ENCODE peak calls at places on chromosome 19, in eight cellular contexts. One of them, this sample, is unnamed.
A peak's percentile ranks its signal among the peaks of the same experiment; 100 is the strongest.

GRCh38 chr19:11261902-11262839 is at the start of gene DOCK6:
- DNase-seq in stomach: peak; percentile 58
- DNase-seq in cardiac fibroblast: no peak
- DNase-seq in CD4-positive, alpha-beta memory T cell: no peak
- DNase-seq in heart left ventricle: no peak
- DNase-seq in AG04450: no peak
- DNase-seq in fibroblast of pulmonary artery: no peak
- DNase-seq in A673: peak; percentile 48
- DNase-seq in this sample: no peak

GRCh38 chr19:8490873-8491272 is 11.6 kb downstream of the PRAM1 start:
- DNase-seq in stomach: no peak
- DNase-seq in cardiac fibroblast: no peak
- DNase-seq in CD4-positive, alpha-beta memory T cell: no peak
- DNase-seq in heart left ventricle: no peak
- DNase-seq in AG04450: no peak
- DNase-seq in fibroblast of pulmonary artery: no peak
- DNase-seq in A673: no peak
- DNase-seq in this sample: no peak

GRCh38 chr19:53908106-53908932 is 759 bp upstream of the CACNG7 start:
- DNase-seq in stomach: peak; percentile 33
- DNase-seq in cardiac fibroblast: peak; percentile 67
- DNase-seq in CD4-positive, alpha-beta memory T cell: peak; percentile 21
- DNase-seq in heart left ventricle: no peak
- DNase-seq in AG04450: peak; percentile 13
- DNase-seq in fibroblast of pulmonary artery: peak; percentile 71
- DNase-seq in A673: peak; percentile 85
- DNase-seq in this sample: no peak

GRCh38 chr19:44785271-44785670 is 7.6 kb downstream of the CBLC start:
- DNase-seq in stomach: no peak
- DNase-seq in cardiac fibroblast: no peak
- DNase-seq in CD4-positive, alpha-beta memory T cell: no peak
- DNase-seq in heart left ventricle: no peak
- DNase-seq in AG04450: no peak
- DNase-seq in fibroblast of pulmonary artery: no peak
- DNase-seq in A673: no peak
- DNase-seq in this sample: no peak

GRCh38 chr19:13056052-13056660 is 46.5 kb downstream of the LYL1 start:
- DNase-seq in stomach: peak; percentile 52
- DNase-seq in cardiac fibroblast: peak; percentile 83
- DNase-seq in CD4-positive, alpha-beta memory T cell: no peak
- DNase-seq in heart left ventricle: no peak
- DNase-seq in AG04450: no peak
- DNase-seq in fibroblast of pulmonary artery: peak; percentile 78
- DNase-seq in A673: peak; percentile 26
- DNase-seq in this sample: no peak

GRCh38 chr19:50717891-50718254 is 1.7 kb downstream of the SHANK1 start:
- DNase-seq in stomach: no peak
- DNase-seq in cardiac fibroblast: no peak
- DNase-seq in CD4-positive, alpha-beta memory T cell: no peak
- DNase-seq in heart left ventricle: no peak
- DNase-seq in AG04450: no peak
- DNase-seq in fibroblast of pulmonary artery: no peak
- DNase-seq in A673: no peak
- DNase-seq in this sample: no peak

GRCh38 chr19:14449321-14449720 is 16.2 kb downstream of the PKN1 start:
- DNase-seq in stomach: no peak
- DNase-seq in cardiac fibroblast: no peak
- DNase-seq in CD4-positive, alpha-beta memory T cell: no peak
- DNase-seq in heart left ventricle: no peak
- DNase-seq in AG04450: no peak
- DNase-seq in fibroblast of pulmonary artery: no peak
- DNase-seq in A673: no peak
- DNase-seq in this sample: no peak

GRCh38 chr19:21022996-21023395 is 2.5 kb downstream of the ZNF430 start:
- DNase-seq in stomach: no peak
- DNase-seq in cardiac fibroblast: peak; percentile 49
- DNase-seq in CD4-positive, alpha-beta memory T cell: no peak
- DNase-seq in heart left ventricle: no peak
- DNase-seq in AG04450: no peak
- DNase-seq in fibroblast of pulmonary artery: peak; percentile 27
- DNase-seq in A673: peak; percentile 6
- DNase-seq in this sample: no peak

GRCh38 chr19:14035706-14036105 is 4.1 kb downstream of the IL27RA start:
- DNase-seq in stomach: no peak
- DNase-seq in cardiac fibroblast: peak; percentile 24
- DNase-seq in CD4-positive, alpha-beta memory T cell: no peak
- DNase-seq in heart left ventricle: no peak
- DNase-seq in AG04450: no peak
- DNase-seq in fibroblast of pulmonary artery: no peak
- DNase-seq in A673: no peak
- DNase-seq in this sample: no peak

GRCh38 chr19:49331616-49332055 is 3.6 kb upstream of the CD37 start:
- DNase-seq in stomach: peak; percentile 34
- DNase-seq in cardiac fibroblast: peak; percentile 64
- DNase-seq in CD4-positive, alpha-beta memory T cell: peak; percentile 74
- DNase-seq in heart left ventricle: no peak
- DNase-seq in AG04450: no peak
- DNase-seq in fibroblast of pulmonary artery: peak; percentile 60
- DNase-seq in A673: peak; percentile 79
- DNase-seq in this sample: peak; percentile 86

GRCh38 chr19:33503791-33504444 is 17.7 kb downstream of the PEPD start:
- DNase-seq in stomach: no peak
- DNase-seq in cardiac fibroblast: no peak
- DNase-seq in CD4-positive, alpha-beta memory T cell: no peak
- DNase-seq in heart left ventricle: no peak
- DNase-seq in AG04450: no peak
- DNase-seq in fibroblast of pulmonary artery: no peak
- DNase-seq in A673: no peak
- DNase-seq in this sample: no peak

GRCh38 chr19:6718741-6719539 is 1.5 kb downstream of the C3 start:
- DNase-seq in stomach: no peak
- DNase-seq in cardiac fibroblast: peak; percentile 66
- DNase-seq in CD4-positive, alpha-beta memory T cell: peak; percentile 36
- DNase-seq in heart left ventricle: peak; percentile 46
- DNase-seq in AG04450: no peak
- DNase-seq in fibroblast of pulmonary artery: peak; percentile 75
- DNase-seq in A673: peak; percentile 58
- DNase-seq in this sample: peak; percentile 47
- H3K4me3 ChIP-seq in stomach: peak overlapping the region; percentile 4
- H3K4me3 ChIP-seq in cardiac fibroblast: peak overlapping the region; percentile 61
- H3K4me3 ChIP-seq in CD4-positive, alpha-beta memory T cell: no peak overlapping the region
- H3K4me3 ChIP-seq in heart left ventricle: no peak overlapping the region
- H3K4me3 ChIP-seq in AG04450: no peak overlapping the region
- H3K4me3 ChIP-seq in fibroblast of pulmonary artery: peak overlapping the region; percentile 94
- H3K4me3 ChIP-seq in A673: no peak overlapping the region
- H3K4me3 ChIP-seq in this sample: no peak overlapping the region

GRCh38 chr19:55676889-55677505 is 2.0 kb downstream of the EPN1 start:
- DNase-seq in stomach: no peak
- DNase-seq in cardiac fibroblast: no peak
- DNase-seq in CD4-positive, alpha-beta memory T cell: no peak
- DNase-seq in heart left ventricle: no peak
- DNase-seq in AG04450: no peak
- DNase-seq in fibroblast of pulmonary artery: no peak
- DNase-seq in A673: no peak
- DNase-seq in this sample: no peak
- H3K4me3 ChIP-seq in stomach: peak overlapping the region; percentile 22
- H3K4me3 ChIP-seq in cardiac fibroblast: no peak overlapping the region
- H3K4me3 ChIP-seq in CD4-positive, alpha-beta memory T cell: no peak overlapping the region
- H3K4me3 ChIP-seq in heart left ventricle: no peak overlapping the region
- H3K4me3 ChIP-seq in AG04450: peak overlapping the region; percentile 5
- H3K4me3 ChIP-seq in fibroblast of pulmonary artery: peak overlapping the region; percentile 93
- H3K4me3 ChIP-seq in A673: peak overlapping the region; percentile 94
- H3K4me3 ChIP-seq in this sample: no peak overlapping the region

DNA sequence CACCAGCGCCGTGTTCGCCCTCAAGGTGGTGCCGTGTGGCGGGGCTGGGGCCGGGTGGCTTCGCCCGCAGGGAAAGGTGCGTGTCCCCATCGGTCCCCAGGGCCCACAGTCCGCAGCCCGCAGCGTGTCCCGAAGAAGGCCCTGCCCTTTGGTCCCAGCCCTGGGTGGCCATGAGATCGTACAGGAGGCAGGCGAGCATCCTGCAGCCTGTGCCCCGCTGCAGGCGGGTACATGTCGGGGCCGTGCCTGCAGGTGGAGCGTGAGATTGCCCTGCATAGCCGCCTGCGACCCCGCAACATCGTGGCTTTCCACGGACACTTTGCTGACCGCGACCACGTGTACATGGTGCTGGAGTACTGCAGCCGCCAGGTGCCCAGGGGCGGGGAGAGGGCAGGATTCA is 1.5 kb downstream of the PLK5 start:
- DNase-seq in stomach: no peak
- DNase-seq in cardiac fibroblast: no peak
- DNase-seq in CD4-positive, alpha-beta memory T cell: no peak
- DNase-seq in heart left ventricle: no peak
- DNase-seq in AG04450: no peak
- DNase-seq in fibroblast of pulmonary artery: no peak
- DNase-seq in A673: no peak
- DNase-seq in this sample: no peak
- H3K4me3 ChIP-seq in stomach: no peak overlapping the region
- H3K4me3 ChIP-seq in cardiac fibroblast: no peak overlapping the region
- H3K4me3 ChIP-seq in CD4-positive, alpha-beta memory T cell: no peak overlapping the region
- H3K4me3 ChIP-seq in heart left ventricle: no peak overlapping the region
- H3K4me3 ChIP-seq in AG04450: no peak overlapping the region
- H3K4me3 ChIP-seq in fibroblast of pulmonary artery: no peak overlapping the region
- H3K4me3 ChIP-seq in A673: no peak overlapping the region
- H3K4me3 ChIP-seq in this sample: no peak overlapping the region

DNA sequence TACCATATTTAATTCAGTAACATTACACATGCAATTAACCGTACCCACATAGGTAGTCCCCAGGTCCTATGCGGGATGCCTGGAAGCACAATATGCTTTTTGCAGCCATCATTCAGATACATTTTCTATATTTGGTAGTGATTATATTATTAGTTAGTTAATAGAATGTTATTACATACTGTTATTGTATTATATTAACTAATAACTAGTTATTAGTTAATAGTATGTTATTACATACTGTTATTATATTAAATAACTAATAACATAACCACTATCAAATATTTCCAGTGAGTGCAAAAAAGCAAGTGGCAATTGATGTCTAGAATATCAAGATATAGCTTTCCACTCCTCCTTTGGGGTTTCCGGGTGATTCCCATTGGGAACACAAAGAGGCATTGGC is 45.5 kb upstream of the CYP2A7 start:
- DNase-seq in stomach: no peak
- DNase-seq in cardiac fibroblast: no peak
- DNase-seq in CD4-positive, alpha-beta memory T cell: no peak
- DNase-seq in heart left ventricle: no peak
- DNase-seq in AG04450: no peak
- DNase-seq in fibroblast of pulmonary artery: no peak
- DNase-seq in A673: no peak
- DNase-seq in this sample: no peak
- H3K4me3 ChIP-seq in stomach: no peak overlapping the region
- H3K4me3 ChIP-seq in cardiac fibroblast: no peak overlapping the region
- H3K4me3 ChIP-seq in CD4-positive, alpha-beta memory T cell: no peak overlapping the region
- H3K4me3 ChIP-seq in heart left ventricle: no peak overlapping the region
- H3K4me3 ChIP-seq in AG04450: no peak overlapping the region
- H3K4me3 ChIP-seq in fibroblast of pulmonary artery: no peak overlapping the region
- H3K4me3 ChIP-seq in A673: no peak overlapping the region
- H3K4me3 ChIP-seq in this sample: no peak overlapping the region

GRCh38 chr19:47005873-47006272 is 13.8 kb upstream of the NPAS1 start:
- DNase-seq in stomach: no peak
- DNase-seq in cardiac fibroblast: no peak
- DNase-seq in CD4-positive, alpha-beta memory T cell: no peak
- DNase-seq in heart left ventricle: no peak
- DNase-seq in AG04450: no peak
- DNase-seq in fibroblast of pulmonary artery: no peak
- DNase-seq in A673: peak; percentile 49
- DNase-seq in this sample: peak; percentile 34
- H3K4me3 ChIP-seq in stomach: no peak overlapping the region
- H3K4me3 ChIP-seq in cardiac fibroblast: no peak overlapping the region
- H3K4me3 ChIP-seq in CD4-positive, alpha-beta memory T cell: no peak overlapping the region
- H3K4me3 ChIP-seq in heart left ventricle: no peak overlapping the region
- H3K4me3 ChIP-seq in AG04450: no peak overlapping the region
- H3K4me3 ChIP-seq in fibroblast of pulmonary artery: no peak overlapping the region
- H3K4me3 ChIP-seq in A673: no peak overlapping the region
- H3K4me3 ChIP-seq in this sample: no peak overlapping the region

DNA sequence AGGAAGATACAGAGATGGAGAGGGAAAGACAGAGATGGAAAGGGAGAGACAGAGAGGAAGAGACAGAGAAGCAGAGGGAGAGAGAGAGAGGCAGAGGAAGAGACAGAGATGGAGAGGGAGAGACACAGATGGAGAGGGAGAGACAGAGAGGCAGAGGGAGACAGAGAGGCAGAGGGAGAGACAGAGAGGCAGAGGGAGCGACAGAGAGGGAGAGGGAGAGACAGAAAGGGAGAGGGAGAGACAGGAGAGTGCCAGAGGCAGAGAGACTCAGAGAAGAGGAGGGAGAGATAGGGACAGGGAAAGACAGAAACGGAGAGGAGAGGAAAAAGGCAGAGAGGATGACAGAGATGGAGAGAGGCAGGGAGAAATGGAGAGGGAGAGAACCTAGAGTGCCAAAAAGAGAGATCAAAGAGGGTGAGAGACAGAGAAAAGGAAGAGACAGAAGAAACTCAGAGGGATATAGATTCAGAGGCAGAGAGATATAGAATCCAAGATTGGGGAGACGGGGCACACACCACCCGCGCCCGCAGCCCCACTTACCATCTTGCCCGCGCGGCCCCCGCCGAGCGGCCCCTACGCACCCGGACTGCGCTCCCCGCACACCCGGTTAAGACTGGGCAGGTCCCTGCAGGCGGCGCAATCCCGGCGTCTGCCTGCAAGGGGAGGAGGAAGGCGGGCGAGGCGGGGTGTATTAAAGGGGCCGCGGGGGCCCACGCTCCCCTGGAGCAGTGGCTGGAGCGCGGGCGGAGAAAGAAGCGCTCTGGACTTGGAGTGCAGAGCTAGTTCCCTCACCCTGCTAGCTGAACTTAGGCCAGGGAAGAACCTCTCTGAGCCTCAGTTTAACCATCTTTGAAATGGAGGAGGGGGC is 10.7 kb downstream of the TM6SF2 start:
- DNase-seq in stomach: no peak
- DNase-seq in cardiac fibroblast: no peak
- DNase-seq in CD4-positive, alpha-beta memory T cell: no peak
- DNase-seq in heart left ventricle: no peak
- DNase-seq in AG04450: no peak
- DNase-seq in fibroblast of pulmonary artery: no peak
- DNase-seq in A673: no peak
- DNase-seq in this sample: no peak
- H3K4me3 ChIP-seq in stomach: no peak overlapping the region
- H3K4me3 ChIP-seq in cardiac fibroblast: no peak overlapping the region
- H3K4me3 ChIP-seq in CD4-positive, alpha-beta memory T cell: no peak overlapping the region
- H3K4me3 ChIP-seq in heart left ventricle: no peak overlapping the region
- H3K4me3 ChIP-seq in AG04450: no peak overlapping the region
- H3K4me3 ChIP-seq in fibroblast of pulmonary artery: no peak overlapping the region
- H3K4me3 ChIP-seq in A673: no peak overlapping the region
- H3K4me3 ChIP-seq in this sample: no peak overlapping the region

GRCh38 chr19:28948531-28948930 is 264.4 kb downstream of the UQCRFS1 start:
- DNase-seq in stomach: no peak
- DNase-seq in cardiac fibroblast: no peak
- DNase-seq in CD4-positive, alpha-beta memory T cell: no peak
- DNase-seq in heart left ventricle: no peak
- DNase-seq in AG04450: no peak
- DNase-seq in fibroblast of pulmonary artery: no peak
- DNase-seq in A673: no peak
- DNase-seq in this sample: peak; percentile 46
- H3K4me3 ChIP-seq in stomach: no peak overlapping the region
- H3K4me3 ChIP-seq in cardiac fibroblast: no peak overlapping the region
- H3K4me3 ChIP-seq in CD4-positive, alpha-beta memory T cell: no peak overlapping the region
- H3K4me3 ChIP-seq in heart left ventricle: no peak overlapping the region
- H3K4me3 ChIP-seq in AG04450: no peak overlapping the region
- H3K4me3 ChIP-seq in fibroblast of pulmonary artery: no peak overlapping the region
- H3K4me3 ChIP-seq in A673: no peak overlapping the region
- H3K4me3 ChIP-seq in this sample: no peak overlapping the region

GRCh38 chr19:17794412-17794730 is 567 bp upstream of the B3GNT3 start:
- DNase-seq in stomach: no peak
- DNase-seq in cardiac fibroblast: no peak
- DNase-seq in CD4-positive, alpha-beta memory T cell: no peak
- DNase-seq in heart left ventricle: no peak
- DNase-seq in AG04450: no peak
- DNase-seq in fibroblast of pulmonary artery: no peak
- DNase-seq in A673: no peak
- DNase-seq in this sample: no peak
- H3K4me3 ChIP-seq in stomach: peak overlapping the region; percentile 43
- H3K4me3 ChIP-seq in cardiac fibroblast: no peak overlapping the region
- H3K4me3 ChIP-seq in CD4-positive, alpha-beta memory T cell: no peak overlapping the region
- H3K4me3 ChIP-seq in heart left ventricle: no peak overlapping the region
- H3K4me3 ChIP-seq in AG04450: no peak overlapping the region
- H3K4me3 ChIP-seq in fibroblast of pulmonary artery: no peak overlapping the region
- H3K4me3 ChIP-seq in A673: no peak overlapping the region
- H3K4me3 ChIP-seq in this sample: no peak overlapping the region

This sample was measured in Jurkat, Clone E6-1.